ENCODE peak calls at places on chromosomes 5 and 9, in ten cellular contexts. One of them, this sample, is unnamed.

GRCh38 chr5:22708770-22709328 is 144.3 kb downstream of the CDH12 start:
- DNase-seq in IMR-90: no peak
- DNase-seq in cerebellum: no peak
- DNase-seq in naive thymus-derived CD4-positive, alpha-beta T cell: no peak
- DNase-seq in astrocyte of the hippocampus: no peak
- DNase-seq in dorsolateral prefrontal cortex: no peak
- DNase-seq in glutamatergic neuron: peak
- DNase-seq in NT2/D1: no peak
- DNase-seq in cardiac fibroblast: no peak
- DNase-seq in mesendoderm: peak
- DNase-seq in this sample: no peak

GRCh38 chr5:133472829-133473228 is 139.5 kb downstream of the FSTL4 start:
- DNase-seq in dorsolateral prefrontal cortex: no peak
- DNase-seq in glutamatergic neuron: no peak
- DNase-seq in cardiac fibroblast: no peak
- DNase-seq in astrocyte of the hippocampus: no peak
- DNase-seq in cerebellum: no peak
- DNase-seq in IMR-90: no peak
- DNase-seq in NT2/D1: no peak
- DNase-seq in mesendoderm: no peak
- DNase-seq in naive thymus-derived CD4-positive, alpha-beta T cell: no peak
- DNase-seq in this sample: no peak

GRCh38 chr5:172293054-172293744 is 9.6 kb upstream of the UBTD2 start:
- DNase-seq in glutamatergic neuron: peak
- DNase-seq in mesendoderm: peak
- DNase-seq in cerebellum: peak
- DNase-seq in naive thymus-derived CD4-positive, alpha-beta T cell: peak
- DNase-seq in dorsolateral prefrontal cortex: peak
- DNase-seq in astrocyte of the hippocampus: peak
- DNase-seq in NT2/D1: peak
- DNase-seq in IMR-90: peak
- DNase-seq in cardiac fibroblast: peak
- DNase-seq in this sample: peak

GRCh38 chr5:78005021-78005785 is 229.1 kb upstream of the TBCA start:
- DNase-seq in IMR-90: peak
- DNase-seq in mesendoderm: no peak
- DNase-seq in cerebellum: no peak
- DNase-seq in NT2/D1: no peak
- DNase-seq in cardiac fibroblast: peak
- DNase-seq in naive thymus-derived CD4-positive, alpha-beta T cell: no peak
- DNase-seq in glutamatergic neuron: no peak
- DNase-seq in astrocyte of the hippocampus: peak
- DNase-seq in dorsolateral prefrontal cortex: no peak
- DNase-seq in this sample: peak

GRCh38 chr9:127875306-127875966 is 2.0 kb downstream of the AK1 start:
- DNase-seq in IMR-90: peak
- DNase-seq in mesendoderm: no peak
- DNase-seq in NT2/D1: no peak
- DNase-seq in glutamatergic neuron: no peak
- DNase-seq in cerebellum: no peak
- DNase-seq in dorsolateral prefrontal cortex: no peak
- DNase-seq in astrocyte of the hippocampus: peak
- DNase-seq in cardiac fibroblast: peak
- DNase-seq in naive thymus-derived CD4-positive, alpha-beta T cell: no peak
- DNase-seq in this sample: no peak

GRCh38 chr5:164097747-164098146 is 592.3 kb downstream of the MAT2B start:
- DNase-seq in naive thymus-derived CD4-positive, alpha-beta T cell: no peak
- DNase-seq in dorsolateral prefrontal cortex: no peak
- DNase-seq in cardiac fibroblast: peak
- DNase-seq in mesendoderm: no peak
- DNase-seq in NT2/D1: no peak
- DNase-seq in glutamatergic neuron: no peak
- DNase-seq in cerebellum: no peak
- DNase-seq in astrocyte of the hippocampus: peak
- DNase-seq in IMR-90: peak
- DNase-seq in this sample: no peak

GRCh38 chr9:90058364-90058763 is 453.6 kb downstream of the GADD45G start:
- DNase-seq in glutamatergic neuron: no peak
- DNase-seq in dorsolateral prefrontal cortex: no peak
- DNase-seq in NT2/D1: no peak
- DNase-seq in astrocyte of the hippocampus: peak
- DNase-seq in mesendoderm: no peak
- DNase-seq in naive thymus-derived CD4-positive, alpha-beta T cell: no peak
- DNase-seq in IMR-90: no peak
- DNase-seq in cerebellum: no peak
- DNase-seq in cardiac fibroblast: no peak
- DNase-seq in this sample: no peak

GRCh38 chr5:646396-647201 is 34.5 kb downstream of the CEP72 start:
- DNase-seq in IMR-90: no peak
- DNase-seq in mesendoderm: no peak
- DNase-seq in naive thymus-derived CD4-positive, alpha-beta T cell: no peak
- DNase-seq in dorsolateral prefrontal cortex: no peak
- DNase-seq in cerebellum: no peak
- DNase-seq in astrocyte of the hippocampus: no peak
- DNase-seq in NT2/D1: no peak
- DNase-seq in glutamatergic neuron: peak
- DNase-seq in cardiac fibroblast: no peak
- DNase-seq in this sample: no peak

GRCh38 chr5:136730426-136730825 is 365.1 kb upstream of the TRPC7 start:
- DNase-seq in mesendoderm: no peak
- DNase-seq in glutamatergic neuron: no peak
- DNase-seq in dorsolateral prefrontal cortex: no peak
- DNase-seq in astrocyte of the hippocampus: no peak
- DNase-seq in cerebellum: no peak
- DNase-seq in NT2/D1: no peak
- DNase-seq in naive thymus-derived CD4-positive, alpha-beta T cell: no peak
- DNase-seq in cardiac fibroblast: no peak
- DNase-seq in IMR-90: no peak
- DNase-seq in this sample: no peak

GRCh38 chr9:37283730-37284235 is 138.7 kb upstream of the GRHPR start:
- DNase-seq in cerebellum: no peak
- DNase-seq in glutamatergic neuron: no peak
- DNase-seq in NT2/D1: no peak
- DNase-seq in mesendoderm: no peak
- DNase-seq in cardiac fibroblast: peak
- DNase-seq in dorsolateral prefrontal cortex: no peak
- DNase-seq in astrocyte of the hippocampus: peak
- DNase-seq in naive thymus-derived CD4-positive, alpha-beta T cell: no peak
- DNase-seq in IMR-90: peak
- DNase-seq in this sample: peak

GRCh38 chr9:99820330-99821186 is 1.1 kb upstream of the NR4A3 start:
- DNase-seq in glutamatergic neuron: no peak
- DNase-seq in cardiac fibroblast: peak
- DNase-seq in naive thymus-derived CD4-positive, alpha-beta T cell: peak
- DNase-seq in mesendoderm: no peak
- DNase-seq in NT2/D1: no peak
- DNase-seq in dorsolateral prefrontal cortex: peak
- DNase-seq in astrocyte of the hippocampus: peak
- DNase-seq in cerebellum: peak
- DNase-seq in IMR-90: peak
- DNase-seq in this sample: peak

GRCh38 chr5:151202381-151203139 is 21.3 kb downstream of the CCDC69 start:
- DNase-seq in IMR-90: peak
- DNase-seq in cardiac fibroblast: peak
- DNase-seq in glutamatergic neuron: no peak
- DNase-seq in cerebellum: no peak
- DNase-seq in astrocyte of the hippocampus: peak
- DNase-seq in mesendoderm: no peak
- DNase-seq in NT2/D1: no peak
- DNase-seq in dorsolateral prefrontal cortex: no peak
- DNase-seq in naive thymus-derived CD4-positive, alpha-beta T cell: no peak
- DNase-seq in this sample: no peak

GRCh38 chr9:24986331-24986730 is 440.6 kb upstream of the IZUMO3 start:
- DNase-seq in cardiac fibroblast: no peak
- DNase-seq in cerebellum: no peak
- DNase-seq in IMR-90: no peak
- DNase-seq in astrocyte of the hippocampus: no peak
- DNase-seq in mesendoderm: peak
- DNase-seq in dorsolateral prefrontal cortex: no peak
- DNase-seq in glutamatergic neuron: no peak
- DNase-seq in NT2/D1: no peak
- DNase-seq in naive thymus-derived CD4-positive, alpha-beta T cell: no peak
- DNase-seq in this sample: peak

GRCh38 chr5:74631088-74631960 is 9.2 kb downstream of the ENC1 start:
- DNase-seq in NT2/D1: no peak
- DNase-seq in dorsolateral prefrontal cortex: no peak
- DNase-seq in mesendoderm: peak
- DNase-seq in IMR-90: peak
- DNase-seq in glutamatergic neuron: no peak
- DNase-seq in cerebellum: no peak
- DNase-seq in astrocyte of the hippocampus: peak
- DNase-seq in cardiac fibroblast: peak
- DNase-seq in naive thymus-derived CD4-positive, alpha-beta T cell: peak
- DNase-seq in this sample: no peak

GRCh38 chr9:89813482-89813881 is 208.7 kb downstream of the GADD45G start:
- DNase-seq in NT2/D1: no peak
- DNase-seq in cardiac fibroblast: no peak
- DNase-seq in glutamatergic neuron: no peak
- DNase-seq in naive thymus-derived CD4-positive, alpha-beta T cell: no peak
- DNase-seq in mesendoderm: no peak
- DNase-seq in cerebellum: no peak
- DNase-seq in dorsolateral prefrontal cortex: no peak
- DNase-seq in IMR-90: no peak
- DNase-seq in astrocyte of the hippocampus: no peak
- DNase-seq in this sample: no peak

GRCh38 chr5:119468286-119468685 is 16.0 kb downstream of the HSD17B4 start:
- DNase-seq in cardiac fibroblast: no peak
- DNase-seq in IMR-90: no peak
- DNase-seq in glutamatergic neuron: no peak
- DNase-seq in astrocyte of the hippocampus: no peak
- DNase-seq in dorsolateral prefrontal cortex: no peak
- DNase-seq in NT2/D1: no peak
- DNase-seq in cerebellum: no peak
- DNase-seq in mesendoderm: no peak
- DNase-seq in naive thymus-derived CD4-positive, alpha-beta T cell: no peak
- DNase-seq in this sample: no peak

GRCh38 chr5:107092695-107093094 is 578.0 kb downstream of the EFNA5 start:
- DNase-seq in dorsolateral prefrontal cortex: no peak
- DNase-seq in glutamatergic neuron: no peak
- DNase-seq in naive thymus-derived CD4-positive, alpha-beta T cell: no peak
- DNase-seq in NT2/D1: no peak
- DNase-seq in IMR-90: no peak
- DNase-seq in mesendoderm: no peak
- DNase-seq in astrocyte of the hippocampus: no peak
- DNase-seq in cardiac fibroblast: no peak
- DNase-seq in cerebellum: no peak
- DNase-seq in this sample: no peak

GRCh38 chr9:107488400-107489143 is 997 bp downstream of the KLF4 start:
- DNase-seq in dorsolateral prefrontal cortex: no peak
- DNase-seq in glutamatergic neuron: peak
- DNase-seq in cardiac fibroblast: peak
- DNase-seq in NT2/D1: no peak
- DNase-seq in naive thymus-derived CD4-positive, alpha-beta T cell: no peak
- DNase-seq in mesendoderm: peak
- DNase-seq in astrocyte of the hippocampus: peak
- DNase-seq in cerebellum: no peak
- DNase-seq in IMR-90: peak
- DNase-seq in this sample: no peak

GRCh38 chr5:31767335-31768031 is 128.6 kb downstream of the PDZD2 start:
- DNase-seq in astrocyte of the hippocampus: no peak
- DNase-seq in cardiac fibroblast: no peak
- DNase-seq in dorsolateral prefrontal cortex: no peak
- DNase-seq in IMR-90: no peak
- DNase-seq in NT2/D1: no peak
- DNase-seq in glutamatergic neuron: no peak
- DNase-seq in cerebellum: no peak
- DNase-seq in mesendoderm: no peak
- DNase-seq in naive thymus-derived CD4-positive, alpha-beta T cell: no peak
- DNase-seq in this sample: no peak

GRCh38 chr5:141488591-141489478 is at the start of gene PCDHGC5:
- DNase-seq in naive thymus-derived CD4-positive, alpha-beta T cell: no peak
- DNase-seq in glutamatergic neuron: no peak
- DNase-seq in NT2/D1: no peak
- DNase-seq in astrocyte of the hippocampus: peak
- DNase-seq in cerebellum: peak
- DNase-seq in dorsolateral prefrontal cortex: no peak
- DNase-seq in cardiac fibroblast: peak
- DNase-seq in mesendoderm: peak
- DNase-seq in IMR-90: peak
- DNase-seq in this sample: no peak

GRCh38 chr5:56615750-56616149 is 199.6 kb upstream of the MAP3K1 start:
- DNase-seq in glutamatergic neuron: no peak
- DNase-seq in NT2/D1: no peak
- DNase-seq in dorsolateral prefrontal cortex: no peak
- DNase-seq in IMR-90: peak
- DNase-seq in naive thymus-derived CD4-positive, alpha-beta T cell: no peak
- DNase-seq in cerebellum: no peak
- DNase-seq in cardiac fibroblast: peak
- DNase-seq in astrocyte of the hippocampus: no peak
- DNase-seq in mesendoderm: no peak
- DNase-seq in this sample: peak

GRCh38 chr9:94870793-94871558 is 144.5 kb downstream of the AOPEP start:
- DNase-seq in IMR-90: no peak
- DNase-seq in mesendoderm: peak
- DNase-seq in astrocyte of the hippocampus: peak
- DNase-seq in dorsolateral prefrontal cortex: no peak
- DNase-seq in cerebellum: no peak
- DNase-seq in NT2/D1: no peak
- DNase-seq in glutamatergic neuron: no peak
- DNase-seq in cardiac fibroblast: peak
- DNase-seq in naive thymus-derived CD4-positive, alpha-beta T cell: peak
- DNase-seq in this sample: peak

This sample was measured in HAP-1.